ENCODE peak calls at places on chromosomes 2 and 18, in eight cellular contexts. One of them, this sample, is unnamed.

GRCh38 chr2:157107460-157107859 is 150.0 kb upstream of the GALNT5 start:
- DNase-seq in activated T-cell treated with anti-CD3 and anti-CD28 coated beads, Interleukin-2, amount 50 U/mL, for 48 hours: no peak
- DNase-seq in choroid plexus epithelial cell: no peak
- DNase-seq in brain microvascular endothelial cell: no peak
- DNase-seq in fibroblast of the aortic adventitia: no peak
- DNase-seq in AG08395: no peak
- DNase-seq in stromal cell of bone marrow: no peak
- DNase-seq in A549: no peak
- DNase-seq in this sample: no peak

GRCh38 chr2:37636209-37637077 is 35.0 kb downstream of the CDC42EP3 start:
- DNase-seq in A549: no peak
- DNase-seq in activated T-cell treated with anti-CD3 and anti-CD28 coated beads, Interleukin-2, amount 50 U/mL, for 48 hours: no peak
- DNase-seq in choroid plexus epithelial cell: no peak
- DNase-seq in brain microvascular endothelial cell: no peak
- DNase-seq in AG08395: no peak
- DNase-seq in stromal cell of bone marrow: no peak
- DNase-seq in fibroblast of the aortic adventitia: no peak
- DNase-seq in this sample: peak; percentile 58

GRCh38 chr18:69968073-69968472 is 20.4 kb upstream of the CD226 start:
- DNase-seq in stromal cell of bone marrow: no peak
- DNase-seq in brain microvascular endothelial cell: no peak
- DNase-seq in AG08395: no peak
- DNase-seq in fibroblast of the aortic adventitia: no peak
- DNase-seq in choroid plexus epithelial cell: no peak
- DNase-seq in activated T-cell treated with anti-CD3 and anti-CD28 coated beads, Interleukin-2, amount 50 U/mL, for 48 hours: peak; percentile 41
- DNase-seq in A549: no peak
- DNase-seq in this sample: no peak

GRCh38 chr2:70626254-70626990 is 72.8 kb upstream of the TGFA start:
- DNase-seq in fibroblast of the aortic adventitia: no peak
- DNase-seq in brain microvascular endothelial cell: no peak
- DNase-seq in stromal cell of bone marrow: no peak
- DNase-seq in activated T-cell treated with anti-CD3 and anti-CD28 coated beads, Interleukin-2, amount 50 U/mL, for 48 hours: no peak
- DNase-seq in AG08395: no peak
- DNase-seq in A549: no peak
- DNase-seq in choroid plexus epithelial cell: no peak
- DNase-seq in this sample: no peak

GRCh38 chr2:236345081-236345714 is 81.0 kb upstream of the ASB18 start:
- DNase-seq in brain microvascular endothelial cell: no peak
- DNase-seq in stromal cell of bone marrow: no peak
- DNase-seq in A549: no peak
- DNase-seq in fibroblast of the aortic adventitia: no peak
- DNase-seq in choroid plexus epithelial cell: no peak
- DNase-seq in AG08395: no peak
- DNase-seq in activated T-cell treated with anti-CD3 and anti-CD28 coated beads, Interleukin-2, amount 50 U/mL, for 48 hours: no peak
- DNase-seq in this sample: no peak

GRCh38 chr2:143123911-143124310 is 5.3 kb upstream of the ARHGAP15 start:
- DNase-seq in AG08395: no peak
- DNase-seq in A549: no peak
- DNase-seq in stromal cell of bone marrow: no peak
- DNase-seq in fibroblast of the aortic adventitia: no peak
- DNase-seq in choroid plexus epithelial cell: no peak
- DNase-seq in activated T-cell treated with anti-CD3 and anti-CD28 coated beads, Interleukin-2, amount 50 U/mL, for 48 hours: no peak
- DNase-seq in brain microvascular endothelial cell: no peak
- DNase-seq in this sample: no peak

GRCh38 chr2:32064021-32064678 is 794 bp downstream of the SPAST start:
- DNase-seq in A549: peak; percentile 18
- DNase-seq in fibroblast of the aortic adventitia: peak; percentile 9
- DNase-seq in stromal cell of bone marrow: no peak
- DNase-seq in activated T-cell treated with anti-CD3 and anti-CD28 coated beads, Interleukin-2, amount 50 U/mL, for 48 hours: no peak
- DNase-seq in AG08395: peak; percentile 6
- DNase-seq in choroid plexus epithelial cell: peak; percentile 4
- DNase-seq in brain microvascular endothelial cell: peak; percentile 7
- DNase-seq in this sample: peak; percentile 49

GRCh38 chr2:23420091-23420839 is 35.3 kb downstream of the KLHL29 start:
- DNase-seq in A549: no peak
- DNase-seq in AG08395: no peak
- DNase-seq in choroid plexus epithelial cell: no peak
- DNase-seq in fibroblast of the aortic adventitia: no peak
- DNase-seq in activated T-cell treated with anti-CD3 and anti-CD28 coated beads, Interleukin-2, amount 50 U/mL, for 48 hours: no peak
- DNase-seq in stromal cell of bone marrow: no peak
- DNase-seq in brain microvascular endothelial cell: no peak
- DNase-seq in this sample: no peak

GRCh38 chr18:34871435-34871834 is 161.3 kb downstream of the DTNA start:
- DNase-seq in A549: no peak
- DNase-seq in brain microvascular endothelial cell: peak; percentile 14
- DNase-seq in stromal cell of bone marrow: no peak
- DNase-seq in AG08395: no peak
- DNase-seq in fibroblast of the aortic adventitia: no peak
- DNase-seq in activated T-cell treated with anti-CD3 and anti-CD28 coated beads, Interleukin-2, amount 50 U/mL, for 48 hours: no peak
- DNase-seq in choroid plexus epithelial cell: peak; percentile 12
- DNase-seq in this sample: no peak

GRCh38 chr2:102365763-102366162 is 10.2 kb downstream of the IL18R1 start:
- DNase-seq in fibroblast of the aortic adventitia: no peak
- DNase-seq in choroid plexus epithelial cell: no peak
- DNase-seq in A549: no peak
- DNase-seq in activated T-cell treated with anti-CD3 and anti-CD28 coated beads, Interleukin-2, amount 50 U/mL, for 48 hours: no peak
- DNase-seq in brain microvascular endothelial cell: no peak
- DNase-seq in stromal cell of bone marrow: no peak
- DNase-seq in AG08395: no peak
- DNase-seq in this sample: no peak

GRCh38 chr18:55012041-55012440 is 52.8 kb upstream of the CCDC68 start:
- DNase-seq in activated T-cell treated with anti-CD3 and anti-CD28 coated beads, Interleukin-2, amount 50 U/mL, for 48 hours: no peak
- DNase-seq in stromal cell of bone marrow: no peak
- DNase-seq in choroid plexus epithelial cell: peak; percentile 68
- DNase-seq in AG08395: peak; percentile 30
- DNase-seq in brain microvascular endothelial cell: no peak
- DNase-seq in fibroblast of the aortic adventitia: no peak
- DNase-seq in A549: no peak
- DNase-seq in this sample: no peak

GRCh38 chr18:33923980-33924379 is 300.7 kb downstream of the NOL4 start:
- DNase-seq in stromal cell of bone marrow: no peak
- DNase-seq in choroid plexus epithelial cell: no peak
- DNase-seq in A549: no peak
- DNase-seq in brain microvascular endothelial cell: no peak
- DNase-seq in fibroblast of the aortic adventitia: no peak
- DNase-seq in AG08395: no peak
- DNase-seq in activated T-cell treated with anti-CD3 and anti-CD28 coated beads, Interleukin-2, amount 50 U/mL, for 48 hours: no peak
- DNase-seq in this sample: no peak

GRCh38 chr18:49335677-49336076 is 124.8 kb downstream of the DYM start:
- DNase-seq in fibroblast of the aortic adventitia: no peak
- DNase-seq in brain microvascular endothelial cell: no peak
- DNase-seq in activated T-cell treated with anti-CD3 and anti-CD28 coated beads, Interleukin-2, amount 50 U/mL, for 48 hours: no peak
- DNase-seq in stromal cell of bone marrow: no peak
- DNase-seq in A549: peak; percentile 7
- DNase-seq in choroid plexus epithelial cell: no peak
- DNase-seq in AG08395: no peak
- DNase-seq in this sample: no peak

GRCh38 chr18:14941256-14941655 is 193.3 kb downstream of the ANKRD30B start:
- DNase-seq in A549: no peak
- DNase-seq in brain microvascular endothelial cell: no peak
- DNase-seq in AG08395: no peak
- DNase-seq in fibroblast of the aortic adventitia: no peak
- DNase-seq in activated T-cell treated with anti-CD3 and anti-CD28 coated beads, Interleukin-2, amount 50 U/mL, for 48 hours: no peak
- DNase-seq in choroid plexus epithelial cell: no peak
- DNase-seq in stromal cell of bone marrow: no peak
- DNase-seq in this sample: no peak

GRCh38 chr2:48397846-48398245 is 132.1 kb upstream of the STON1 start:
- DNase-seq in AG08395: no peak
- DNase-seq in activated T-cell treated with anti-CD3 and anti-CD28 coated beads, Interleukin-2, amount 50 U/mL, for 48 hours: no peak
- DNase-seq in choroid plexus epithelial cell: no peak
- DNase-seq in fibroblast of the aortic adventitia: no peak
- DNase-seq in brain microvascular endothelial cell: no peak
- DNase-seq in stromal cell of bone marrow: no peak
- DNase-seq in A549: no peak
- DNase-seq in this sample: no peak

GRCh38 chr18:61322265-61322873 is 10.9 kb upstream of the CDH20 start:
- DNase-seq in choroid plexus epithelial cell: peak; percentile 77
- DNase-seq in AG08395: peak; percentile 80
- DNase-seq in stromal cell of bone marrow: peak; percentile 24
- DNase-seq in activated T-cell treated with anti-CD3 and anti-CD28 coated beads, Interleukin-2, amount 50 U/mL, for 48 hours: peak; percentile 49
- DNase-seq in fibroblast of the aortic adventitia: peak; percentile 61
- DNase-seq in A549: peak; percentile 32
- DNase-seq in brain microvascular endothelial cell: peak; percentile 64
- DNase-seq in this sample: no peak

GRCh38 chr2:25453199-25453903 is 111.6 kb upstream of the DNMT3A start:
- DNase-seq in activated T-cell treated with anti-CD3 and anti-CD28 coated beads, Interleukin-2, amount 50 U/mL, for 48 hours: peak; percentile 49
- DNase-seq in fibroblast of the aortic adventitia: peak; percentile 33
- DNase-seq in AG08395: no peak
- DNase-seq in stromal cell of bone marrow: peak; percentile 18
- DNase-seq in A549: no peak
- DNase-seq in brain microvascular endothelial cell: no peak
- DNase-seq in choroid plexus epithelial cell: no peak
- DNase-seq in this sample: no peak

GRCh38 chr2:2413525-2413924 is 82.5 kb upstream of the MYT1L start:
- DNase-seq in activated T-cell treated with anti-CD3 and anti-CD28 coated beads, Interleukin-2, amount 50 U/mL, for 48 hours: no peak
- DNase-seq in AG08395: no peak
- DNase-seq in fibroblast of the aortic adventitia: no peak
- DNase-seq in A549: no peak
- DNase-seq in stromal cell of bone marrow: no peak
- DNase-seq in brain microvascular endothelial cell: no peak
- DNase-seq in choroid plexus epithelial cell: no peak
- DNase-seq in this sample: no peak

GRCh38 chr2:9975805-9976447 is 24.4 kb downstream of the GRHL1 start:
- DNase-seq in stromal cell of bone marrow: peak; percentile 98
- DNase-seq in fibroblast of the aortic adventitia: peak; percentile 98
- DNase-seq in activated T-cell treated with anti-CD3 and anti-CD28 coated beads, Interleukin-2, amount 50 U/mL, for 48 hours: peak; percentile 59
- DNase-seq in AG08395: peak; percentile 94
- DNase-seq in brain microvascular endothelial cell: peak; percentile 97
- DNase-seq in choroid plexus epithelial cell: peak; percentile 97
- DNase-seq in A549: peak; percentile 89
- DNase-seq in this sample: no peak

GRCh38 chr2:240365971-240366471 is 69.4 kb upstream of the GPC1 start:
- DNase-seq in brain microvascular endothelial cell: no peak
- DNase-seq in fibroblast of the aortic adventitia: no peak
- DNase-seq in choroid plexus epithelial cell: no peak
- DNase-seq in stromal cell of bone marrow: no peak
- DNase-seq in A549: no peak
- DNase-seq in AG08395: no peak
- DNase-seq in activated T-cell treated with anti-CD3 and anti-CD28 coated beads, Interleukin-2, amount 50 U/mL, for 48 hours: no peak
- DNase-seq in this sample: peak; percentile 41

GRCh38 chr2:237258146-237258545 is 155.8 kb downstream of the COL6A3 start:
- DNase-seq in AG08395: no peak
- DNase-seq in stromal cell of bone marrow: no peak
- DNase-seq in activated T-cell treated with anti-CD3 and anti-CD28 coated beads, Interleukin-2, amount 50 U/mL, for 48 hours: no peak
- DNase-seq in fibroblast of the aortic adventitia: no peak
- DNase-seq in choroid plexus epithelial cell: peak; percentile 83
- DNase-seq in A549: no peak
- DNase-seq in brain microvascular endothelial cell: peak; percentile 17
- DNase-seq in this sample: no peak

GRCh38 chr2:152646775-152647174 is 70.5 kb downstream of the PRPF40A start:
- DNase-seq in brain microvascular endothelial cell: peak; percentile 85
- DNase-seq in fibroblast of the aortic adventitia: peak; percentile 77
- DNase-seq in AG08395: peak; percentile 89
- DNase-seq in stromal cell of bone marrow: peak; percentile 63
- DNase-seq in A549: peak; percentile 36
- DNase-seq in choroid plexus epithelial cell: peak; percentile 91
- DNase-seq in activated T-cell treated with anti-CD3 and anti-CD28 coated beads, Interleukin-2, amount 50 U/mL, for 48 hours: no peak
- DNase-seq in this sample: no peak

GRCh38 chr2:74577448-74577847 is 22.9 kb downstream of the DOK1 start:
- DNase-seq in AG08395: no peak
- DNase-seq in choroid plexus epithelial cell: no peak
- DNase-seq in A549: no peak
- DNase-seq in brain microvascular endothelial cell: no peak
- DNase-seq in activated T-cell treated with anti-CD3 and anti-CD28 coated beads, Interleukin-2, amount 50 U/mL, for 48 hours: no peak
- DNase-seq in stromal cell of bone marrow: no peak
- DNase-seq in fibroblast of the aortic adventitia: peak; percentile 73
- DNase-seq in this sample: peak; percentile 52